ENCODE peak calls at places on chromosome 12, in four cellular contexts. One of them, this sample, is unnamed.

GRCh38 chr12:122659579-122659978 is 43.6 kb downstream of the HCAR2 start:
- DNase-seq in NCI-H2081: no peak
- DNase-seq in A549: no peak
- DNase-seq in astrocyte of the cerebellum: no peak
- DNase-seq in this sample: no peak

GRCh38 chr12:20368653-20369163 is 371 bp downstream of the PDE3A start:
- DNase-seq in NCI-H2081: no peak
- DNase-seq in A549: peak
- DNase-seq in astrocyte of the cerebellum: no peak
- DNase-seq in this sample: peak

GRCh38 chr12:63068857-63069442 is 82.1 kb downstream of the AVPR1A start:
- DNase-seq in NCI-H2081: peak
- DNase-seq in A549: peak
- DNase-seq in astrocyte of the cerebellum: peak
- DNase-seq in this sample: peak

GRCh38 chr12:130872179-130873096 is 572 bp downstream of the RAN start:
- DNase-seq in NCI-H2081: peak
- DNase-seq in A549: peak
- DNase-seq in astrocyte of the cerebellum: no peak
- DNase-seq in this sample: peak

GRCh38 chr12:107512391-107512790 is 173.2 kb upstream of the PWP1 start:
- DNase-seq in NCI-H2081: no peak
- DNase-seq in A549: no peak
- DNase-seq in astrocyte of the cerebellum: peak
- DNase-seq in this sample: no peak

GRCh38 chr12:20497707-20498106 is 129.4 kb downstream of the PDE3A start:
- DNase-seq in NCI-H2081: no peak
- DNase-seq in A549: no peak
- DNase-seq in astrocyte of the cerebellum: no peak
- DNase-seq in this sample: no peak

GRCh38 chr12:16586350-16587109 is 19.4 kb downstream of the LMO3 start:
- DNase-seq in NCI-H2081: no peak
- DNase-seq in A549: no peak
- DNase-seq in astrocyte of the cerebellum: peak
- DNase-seq in this sample: no peak

GRCh38 chr12:52812749-52813148 is 1.2 kb downstream of the KRT4 start:
- DNase-seq in NCI-H2081: no peak
- DNase-seq in A549: no peak
- DNase-seq in astrocyte of the cerebellum: no peak
- DNase-seq in this sample: no peak

GRCh38 chr12:7444537-7444936 is 584 bp upstream of the CD163L1 start:
- DNase-seq in NCI-H2081: no peak
- DNase-seq in A549: no peak
- DNase-seq in astrocyte of the cerebellum: no peak
- DNase-seq in this sample: no peak

GRCh38 chr12:31849090-31849687 is 110.0 kb upstream of the RESF1 start:
- DNase-seq in NCI-H2081: peak
- DNase-seq in A549: peak
- DNase-seq in astrocyte of the cerebellum: no peak
- DNase-seq in this sample: no peak

GRCh38 chr12:25328082-25328712 is 77.5 kb upstream of the KRAS start:
- DNase-seq in NCI-H2081: peak
- DNase-seq in A549: peak
- DNase-seq in astrocyte of the cerebellum: peak
- DNase-seq in this sample: no peak

GRCh38 chr12:43957732-43958131 is 121.9 kb downstream of the TMEM117 start:
- DNase-seq in NCI-H2081: peak
- DNase-seq in A549: peak
- DNase-seq in astrocyte of the cerebellum: peak
- DNase-seq in this sample: peak

GRCh38 chr12:111406474-111407370 is 999 bp downstream of the SH2B3 start:
- DNase-seq in NCI-H2081: no peak
- DNase-seq in A549: no peak
- DNase-seq in astrocyte of the cerebellum: no peak
- DNase-seq in this sample: no peak

GRCh38 chr12:38053655-38054464 is 262.7 kb upstream of the ALG10B start:
- DNase-seq in NCI-H2081: peak
- DNase-seq in A549: peak
- DNase-seq in astrocyte of the cerebellum: no peak
- DNase-seq in this sample: no peak

GRCh38 chr12:90211017-90211416 is 502.4 kb upstream of the ATP2B1 start:
- DNase-seq in NCI-H2081: no peak
- DNase-seq in A549: peak
- DNase-seq in astrocyte of the cerebellum: peak
- DNase-seq in this sample: no peak

GRCh38 chr12:131250951-131251315 is 297.2 kb downstream of the ADGRD1 start:
- DNase-seq in NCI-H2081: no peak
- DNase-seq in A549: no peak
- DNase-seq in astrocyte of the cerebellum: no peak
- DNase-seq in this sample: no peak

GRCh38 chr12:22543246-22544037 is 900 bp downstream of the C2CD5 start:
- DNase-seq in NCI-H2081: peak
- DNase-seq in A549: peak
- DNase-seq in astrocyte of the cerebellum: no peak
- DNase-seq in this sample: peak

GRCh38 chr12:12387521-12387920 is 30.6 kb downstream of the BORCS5 start:
- DNase-seq in NCI-H2081: no peak
- DNase-seq in A549: no peak
- DNase-seq in astrocyte of the cerebellum: no peak
- DNase-seq in this sample: no peak

GRCh38 chr12:468671-469389 is 9.1 kb downstream of the B4GALNT3 start:
- DNase-seq in NCI-H2081: no peak
- DNase-seq in A549: no peak
- DNase-seq in astrocyte of the cerebellum: peak
- DNase-seq in this sample: no peak

GRCh38 chr12:81021834-81022233 is 56.0 kb upstream of the ACSS3 start:
- DNase-seq in NCI-H2081: no peak
- DNase-seq in A549: no peak
- DNase-seq in astrocyte of the cerebellum: peak
- DNase-seq in this sample: no peak

GRCh38 chr12:22160396-22161003 is 114.5 kb downstream of the CMAS start:
- DNase-seq in NCI-H2081: no peak
- DNase-seq in A549: no peak
- DNase-seq in astrocyte of the cerebellum: no peak
- DNase-seq in this sample: no peak

GRCh38 chr12:18352312-18352711 is 91.0 kb downstream of the PIK3C2G start:
- DNase-seq in NCI-H2081: no peak
- DNase-seq in A549: no peak
- DNase-seq in astrocyte of the cerebellum: no peak
- DNase-seq in this sample: no peak

GRCh38 chr12:26203167-26203566 is 7.8 kb downstream of the SSPN start:
- DNase-seq in NCI-H2081: no peak
- DNase-seq in A549: no peak
- DNase-seq in astrocyte of the cerebellum: no peak
- DNase-seq in this sample: no peak

GRCh38 chr12:95789126-95790024 is 1.2 kb downstream of the NTN4 start:
- DNase-seq in NCI-H2081: peak
- DNase-seq in A549: peak
- DNase-seq in astrocyte of the cerebellum: no peak
- DNase-seq in this sample: peak

GRCh38 chr12:90216815-90217214 is 508.2 kb upstream of the ATP2B1 start:
- DNase-seq in NCI-H2081: no peak
- DNase-seq in A549: no peak
- DNase-seq in astrocyte of the cerebellum: peak
- DNase-seq in this sample: no peak

GRCh38 chr12:112638420-112638819 is 153.1 kb upstream of the RPH3A start:
- DNase-seq in NCI-H2081: no peak
- DNase-seq in A549: no peak
- DNase-seq in astrocyte of the cerebellum: no peak
- DNase-seq in this sample: no peak

GRCh38 chr12:102406033-102406584 is 74.3 kb downstream of the IGF1 start:
- DNase-seq in NCI-H2081: peak
- DNase-seq in A549: no peak
- DNase-seq in astrocyte of the cerebellum: no peak
- DNase-seq in this sample: peak

GRCh38 chr12:109613611-109614455 is 40.2 kb downstream of the MVK start:
- DNase-seq in NCI-H2081: peak
- DNase-seq in A549: no peak
- DNase-seq in astrocyte of the cerebellum: no peak
- DNase-seq in this sample: no peak

GRCh38 chr12:103268831-103269514 is 226.8 kb downstream of the C12orf42 start:
- DNase-seq in NCI-H2081: peak
- DNase-seq in A549: no peak
- DNase-seq in astrocyte of the cerebellum: no peak
- DNase-seq in this sample: no peak

GRCh38 chr12:115801826-115802225 is 475.7 kb downstream of the MED13L start:
- DNase-seq in NCI-H2081: no peak
- DNase-seq in A549: no peak
- DNase-seq in astrocyte of the cerebellum: no peak
- DNase-seq in this sample: no peak

GRCh38 chr12:9700606-9700956 is 31.1 kb downstream of the CLEC2D start:
- DNase-seq in NCI-H2081: no peak
- DNase-seq in A549: no peak
- DNase-seq in astrocyte of the cerebellum: no peak
- DNase-seq in this sample: no peak

GRCh38 chr12:125882141-125882540 is 816.9 kb downstream of the AACS start:
- DNase-seq in NCI-H2081: no peak
- DNase-seq in A549: no peak
- DNase-seq in astrocyte of the cerebellum: no peak
- DNase-seq in this sample: peak

GRCh38 chr12:54217309-54217661 is 28.5 kb upstream of the SMUG1 start:
- DNase-seq in NCI-H2081: no peak
- DNase-seq in A549: no peak
- DNase-seq in astrocyte of the cerebellum: no peak
- DNase-seq in this sample: no peak

This sample was measured in retina.